ENCODE peak calls at places on chromosome X, in seven cellular contexts. M is M059J; L is PC-3; J is anterior cingulate cortex; S is CD8-positive, alpha-beta memory T cell; B is stimulated activated CD8-positive, alpha-beta memory T cell treated with anti-CD3 and anti-CD28 coated beads, Interleukin-2, amount 100 ng/mL, for 48 hours; V is endothelial cell of umbilical vein. K is an unnamed sample.

GRCh38 chrX:19904778-19905367 is 17.5 kb upstream of the SH3KBP1 start:
- DNase-seq in M (peak; percentile 52), L (peak; percentile 84), J (no peak), S (no peak), B (no peak), V (peak; percentile 24), K (no peak)

GRCh38 chrX:13719192-13719856 is 15.1 kb downstream of the TRAPPC2 start:
- DNase-seq in M (no peak), L (no peak), J (no peak), S (no peak), B (no peak), V (no peak), K (no peak)

GRCh38 chrX:118536687-118537461 is 41.3 kb downstream of the DOCK11 start:
- DNase-seq in M (peak; percentile 40), L (peak; percentile 10), J (no peak), S (peak; percentile 25), B (no peak), V (peak; percentile 0), K (no peak)

GRCh38 chrX:115616943-115617563 is 56.1 kb downstream of the PLS3 start:
- DNase-seq in M (peak; percentile 98), L (peak; percentile 95), J (no peak), S (no peak), B (no peak), V (peak; percentile 49), K (no peak)

GRCh38 chrX:131477498-131477897 is 66.4 kb upstream of the OR13H1 start:
- DNase-seq in M (no peak), L (no peak), J (no peak), S (no peak), B (no peak), V (no peak), K (no peak)

GRCh38 chrX:120308959-120309872 is 2.0 kb downstream of the TMEM255A start:
- DNase-seq in M (peak; percentile 12), L (peak; percentile 77), J (peak; percentile 1), S (peak; percentile 58), B (peak; percentile 22), V (peak; percentile 29), K (peak; percentile 61)

GRCh38 chrX:129755779-129756650 is 17.2 kb downstream of the XPNPEP2 start:
- DNase-seq in M (no peak), L (no peak), J (no peak), S (no peak), B (no peak), V (no peak), K (no peak)

GRCh38 chrX:66638591-66639500 is at the start of gene EDA2R:
- DNase-seq in M (no peak), L (no peak), J (peak; percentile 3), S (no peak), B (no peak), V (peak; percentile 30), K (no peak)

GRCh38 chrX:94560930-94561329 is 886.9 kb downstream of the FAM133A start:
- DNase-seq in M (no peak), L (no peak), J (no peak), S (no peak), B (no peak), V (no peak), K (no peak)

GRCh38 chrX:153516055-153516454 is 1.4 kb upstream of the ATP2B3 start:
- DNase-seq in M (no peak), L (no peak), J (no peak), S (no peak), B (no peak), V (no peak), K (no peak)

GRCh38 chrX:7362111-7362510 is 214.2 kb upstream of the PUDP start:
- DNase-seq in M (no peak), L (no peak), J (no peak), S (no peak), B (no peak), V (no peak), K (no peak)

GRCh38 chrX:41739871-41740270 is 15.9 kb downstream of the GPR82 start:
- DNase-seq in M (no peak), L (no peak), J (no peak), S (no peak), B (no peak), V (no peak), K (no peak)

GRCh38 chrX:70452143-70452733 is 7.6 kb downstream of the DLG3 start:
- DNase-seq in M (peak; percentile 56), L (peak; percentile 63), J (peak; percentile 6), S (peak; percentile 34), B (peak; percentile 51), V (peak; percentile 39), K (peak; percentile 72)

GRCh38 chrX:101958139-101958538 is 26.3 kb upstream of the ZMAT1 start:
- DNase-seq in M (peak; percentile 43), L (no peak), J (no peak), S (no peak), B (no peak), V (no peak), K (no peak)

GRCh38 chrX:72245461-72246089 is 6.7 kb upstream of the ERCC6L start:
- DNase-seq in M (peak; percentile 72), L (peak; percentile 78), J (peak; percentile 1), S (peak; percentile 16), B (no peak), V (peak; percentile 48), K (peak; percentile 46)

K was measured in left ventricle myocardium superior.